ENCODE peak calls at places on chromosomes 6 and 20, in five cellular contexts. One of them, this sample, is unnamed.
A peak's percentile ranks its signal among the peaks of the same experiment; 100 is the strongest.

GRCh38 chr6:3061501-3061941 is 6.8 kb upstream of the RIPK1 start:
- DNase-seq in vagina: no peak
- DNase-seq in tibial artery: no peak
- DNase-seq in heart right ventricle: no peak
- DNase-seq in GM06990: no peak
- DNase-seq in this sample: no peak

GRCh38 chr6:137417411-137417810 is 76.8 kb downstream of the OLIG3 start:
- DNase-seq in tibial artery: no peak
- DNase-seq in GM06990: no peak
- DNase-seq in heart right ventricle: no peak
- DNase-seq in vagina: no peak
- DNase-seq in this sample: no peak

GRCh38 chr20:13220194-13220856 is 749 bp upstream of the ISM1 start:
- DNase-seq in tibial artery: peak; percentile 82
- DNase-seq in vagina: no peak
- DNase-seq in GM06990: peak; percentile 14
- DNase-seq in heart right ventricle: peak; percentile 53
- DNase-seq in this sample: peak; percentile 48

GRCh38 chr6:81073323-81073722 is 679.2 kb downstream of the TENT5A start:
- DNase-seq in heart right ventricle: no peak
- DNase-seq in tibial artery: no peak
- DNase-seq in vagina: no peak
- DNase-seq in GM06990: no peak
- DNase-seq in this sample: no peak

GRCh38 chr6:111958534-111958933 is 85.3 kb upstream of the FYN start:
- DNase-seq in vagina: no peak
- DNase-seq in heart right ventricle: no peak
- DNase-seq in GM06990: no peak
- DNase-seq in tibial artery: no peak
- DNase-seq in this sample: no peak

GRCh38 chr20:44010162-44010704 is 95.6 kb downstream of the TOX2 start:
- DNase-seq in vagina: no peak
- DNase-seq in GM06990: no peak
- DNase-seq in heart right ventricle: no peak
- DNase-seq in tibial artery: no peak
- DNase-seq in this sample: no peak

GRCh38 chr6:97240222-97240621 is 42.8 kb downstream of the MMS22L start:
- DNase-seq in heart right ventricle: no peak
- DNase-seq in tibial artery: no peak
- DNase-seq in vagina: no peak
- DNase-seq in GM06990: no peak
- DNase-seq in this sample: no peak

GRCh38 chr6:5950448-5950847 is 56.3 kb downstream of the NRN1 start:
- DNase-seq in tibial artery: no peak
- DNase-seq in vagina: no peak
- DNase-seq in GM06990: peak; percentile 5
- DNase-seq in heart right ventricle: peak; percentile 19
- DNase-seq in this sample: no peak

GRCh38 chr6:32796848-32797776 is 19.7 kb downstream of the HLA-DOB start:
- DNase-seq in vagina: no peak
- DNase-seq in heart right ventricle: peak; percentile 73
- DNase-seq in GM06990: peak; percentile 62
- DNase-seq in tibial artery: peak; percentile 78
- DNase-seq in this sample: peak; percentile 55

GRCh38 chr20:24633026-24633425 is 163.6 kb downstream of the SYNDIG1 start:
- DNase-seq in vagina: no peak
- DNase-seq in GM06990: no peak
- DNase-seq in tibial artery: no peak
- DNase-seq in heart right ventricle: no peak
- DNase-seq in this sample: no peak

GRCh38 chr6:67680297-67680932 is 954.7 kb upstream of the ADGRB3 start:
- DNase-seq in GM06990: no peak
- DNase-seq in vagina: no peak
- DNase-seq in tibial artery: no peak
- DNase-seq in heart right ventricle: no peak
- DNase-seq in this sample: no peak

GRCh38 chr6:106084973-106085686 is 1.0 kb upstream of the PRDM1 start:
- DNase-seq in vagina: no peak
- DNase-seq in tibial artery: no peak
- DNase-seq in heart right ventricle: no peak
- DNase-seq in GM06990: no peak
- DNase-seq in this sample: no peak

GRCh38 chr6:53492860-53493634 is 51.9 kb downstream of the GCLC start:
- DNase-seq in tibial artery: no peak
- DNase-seq in vagina: no peak
- DNase-seq in GM06990: no peak
- DNase-seq in heart right ventricle: no peak
- DNase-seq in this sample: no peak

GRCh38 chr20:18007534-18008292 is 38.9 kb downstream of the MGME1 start:
- DNase-seq in vagina: no peak
- DNase-seq in GM06990: no peak
- DNase-seq in heart right ventricle: peak; percentile 23
- DNase-seq in tibial artery: no peak
- DNase-seq in this sample: no peak

GRCh38 chr20:48350291-48350988 is 477.4 kb downstream of the PREX1 start:
- DNase-seq in tibial artery: no peak
- DNase-seq in vagina: no peak
- DNase-seq in GM06990: peak; percentile 37
- DNase-seq in heart right ventricle: no peak
- DNase-seq in this sample: no peak

GRCh38 chr20:60007452-60007851 is 49.2 kb downstream of the CDH26 start:
- DNase-seq in heart right ventricle: peak; percentile 25
- DNase-seq in GM06990: no peak
- DNase-seq in tibial artery: no peak
- DNase-seq in vagina: no peak
- DNase-seq in this sample: no peak

GRCh38 chr20:24388828-24389325 is 80.6 kb upstream of the SYNDIG1 start:
- DNase-seq in heart right ventricle: no peak
- DNase-seq in tibial artery: no peak
- DNase-seq in vagina: no peak
- DNase-seq in GM06990: no peak
- DNase-seq in this sample: no peak

GRCh38 chr6:19864285-19864684 is 27.1 kb downstream of the ID4 start:
- DNase-seq in tibial artery: no peak
- DNase-seq in heart right ventricle: no peak
- DNase-seq in vagina: no peak
- DNase-seq in GM06990: no peak
- DNase-seq in this sample: no peak

GRCh38 chr6:26474439-26474881 is 16.7 kb downstream of the BTN2A1 start:
- DNase-seq in heart right ventricle: no peak
- DNase-seq in vagina: no peak
- DNase-seq in tibial artery: no peak
- DNase-seq in GM06990: no peak
- DNase-seq in this sample: no peak
- H3K4me3 ChIP-seq in heart right ventricle: peak overlapping the region; percentile 55
- H3K4me3 ChIP-seq in vagina: peak overlapping the region; percentile 39
- H3K4me3 ChIP-seq in tibial artery: peak overlapping the region; percentile 51
- H3K4me3 ChIP-seq in GM06990: peak overlapping the region; percentile 71
- H3K4me3 ChIP-seq in this sample: peak overlapping the region; percentile 64

DNA sequence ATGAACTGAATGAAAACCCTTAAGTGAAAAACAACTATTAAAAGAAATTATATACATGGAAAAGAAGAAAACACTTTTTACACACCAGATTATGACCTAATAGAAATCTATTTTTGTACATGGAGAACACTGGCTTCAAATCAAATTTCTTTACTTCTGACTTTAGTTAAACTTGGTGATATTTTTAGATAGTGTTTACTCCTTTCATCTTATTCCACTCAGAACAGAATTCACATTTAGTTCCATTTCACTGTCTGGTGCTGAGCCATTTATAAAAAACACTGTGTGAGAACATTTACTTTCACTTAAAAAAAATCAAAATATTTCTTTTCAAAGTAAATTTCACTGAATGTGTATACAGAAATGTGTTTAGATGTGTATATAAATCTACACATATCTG is 136.8 kb downstream of the DST start:
- DNase-seq in GM06990: no peak
- DNase-seq in vagina: no peak
- DNase-seq in tibial artery: no peak
- DNase-seq in heart right ventricle: no peak
- DNase-seq in this sample: no peak
- H3K4me3 ChIP-seq in GM06990: no peak overlapping the region
- H3K4me3 ChIP-seq in vagina: no peak overlapping the region
- H3K4me3 ChIP-seq in tibial artery: no peak overlapping the region
- H3K4me3 ChIP-seq in heart right ventricle: no peak overlapping the region
- H3K4me3 ChIP-seq in this sample: no peak overlapping the region

GRCh38 chr6:27812805-27813626 is 99.2 kb downstream of the OR2B2 start:
- DNase-seq in GM06990: no peak
- DNase-seq in heart right ventricle: no peak
- DNase-seq in tibial artery: no peak
- DNase-seq in vagina: no peak
- DNase-seq in this sample: no peak

GRCh38 chr6:27811383-27811782 is 100.8 kb downstream of the OR2B2 start:
- DNase-seq in vagina: no peak
- DNase-seq in GM06990: no peak
- DNase-seq in heart right ventricle: no peak
- DNase-seq in tibial artery: no peak
- DNase-seq in this sample: no peak

GRCh38 chr6:27810768-27811298 is 101.4 kb downstream of the OR2B2 start:
- DNase-seq in GM06990: no peak
- DNase-seq in vagina: no peak
- DNase-seq in heart right ventricle: no peak
- DNase-seq in tibial artery: no peak
- DNase-seq in this sample: no peak

GRCh38 chr6:27809939-27810767 is 102.0 kb downstream of the OR2B2 start:
- DNase-seq in vagina: peak; percentile 93
- DNase-seq in GM06990: peak; percentile 97
- DNase-seq in heart right ventricle: peak; percentile 78
- DNase-seq in tibial artery: peak; percentile 64
- DNase-seq in this sample: peak; percentile 33

GRCh38 chr6:27812078-27812804 is 100.0 kb downstream of the OR2B2 start:
- DNase-seq in heart right ventricle: no peak
- DNase-seq in GM06990: no peak
- DNase-seq in vagina: no peak
- DNase-seq in tibial artery: no peak
- DNase-seq in this sample: no peak
- H3K4me3 ChIP-seq in heart right ventricle: no peak overlapping the region
- H3K4me3 ChIP-seq in GM06990: peak overlapping the region; percentile 83
- H3K4me3 ChIP-seq in vagina: no peak overlapping the region
- H3K4me3 ChIP-seq in tibial artery: no peak overlapping the region
- H3K4me3 ChIP-seq in this sample: no peak overlapping the region

GRCh38 chr6:127484207-127484858 is 25.1 kb upstream of the KIAA0408 start:
- DNase-seq in tibial artery: no peak
- DNase-seq in GM06990: peak; percentile 33
- DNase-seq in heart right ventricle: no peak
- DNase-seq in vagina: no peak
- DNase-seq in this sample: no peak

GRCh38 chr6:127481081-127481480 is 21.9 kb upstream of the KIAA0408 start:
- DNase-seq in tibial artery: no peak
- DNase-seq in GM06990: no peak
- DNase-seq in heart right ventricle: no peak
- DNase-seq in vagina: no peak
- DNase-seq in this sample: no peak

GRCh38 chr6:127481628-127482027 is 22.4 kb upstream of the KIAA0408 start:
- DNase-seq in heart right ventricle: no peak
- DNase-seq in vagina: no peak
- DNase-seq in tibial artery: no peak
- DNase-seq in GM06990: no peak
- DNase-seq in this sample: no peak

GRCh38 chr6:127483399-127484055 is 24.3 kb upstream of the KIAA0408 start:
- DNase-seq in vagina: no peak
- DNase-seq in GM06990: no peak
- DNase-seq in tibial artery: no peak
- DNase-seq in heart right ventricle: no peak
- DNase-seq in this sample: no peak

DNA sequence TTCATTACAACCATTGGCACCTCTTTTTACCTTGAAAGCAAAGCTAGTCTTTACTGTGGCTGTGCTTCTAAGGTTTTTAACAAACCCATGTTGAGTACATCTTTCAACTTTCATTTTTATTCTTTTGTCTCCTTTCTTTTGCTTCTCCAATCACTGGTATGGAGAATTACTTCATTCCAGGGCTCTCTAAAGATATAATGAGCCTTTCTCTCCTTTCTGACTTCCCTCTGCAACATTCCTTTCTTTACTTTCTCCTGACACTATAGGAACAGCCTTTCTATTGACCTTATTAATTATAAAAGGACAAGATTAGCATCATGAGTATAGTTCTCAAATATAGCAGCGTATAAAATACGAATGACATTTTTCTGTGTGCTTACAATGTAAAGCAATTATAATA is 23.1 kb upstream of the KIAA0408 start:
- DNase-seq in tibial artery: no peak
- DNase-seq in GM06990: no peak
- DNase-seq in vagina: no peak
- DNase-seq in heart right ventricle: no peak
- DNase-seq in this sample: no peak
- H3K4me3 ChIP-seq in tibial artery: no peak overlapping the region
- H3K4me3 ChIP-seq in GM06990: no peak overlapping the region
- H3K4me3 ChIP-seq in vagina: no peak overlapping the region
- H3K4me3 ChIP-seq in heart right ventricle: no peak overlapping the region
- H3K4me3 ChIP-seq in this sample: no peak overlapping the region

GRCh38 chr6:43522547-43523263 is 5.8 kb downstream of the POLR1C start:
- DNase-seq in vagina: no peak
- DNase-seq in heart right ventricle: no peak
- DNase-seq in tibial artery: no peak
- DNase-seq in GM06990: no peak
- DNase-seq in this sample: no peak

GRCh38 chr6:43523282-43523681 is 6.4 kb downstream of the POLR1C start:
- DNase-seq in vagina: no peak
- DNase-seq in tibial artery: no peak
- DNase-seq in heart right ventricle: no peak
- DNase-seq in GM06990: no peak
- DNase-seq in this sample: no peak

GRCh38 chr6:43520097-43520496 is 3.2 kb downstream of the POLR1C start:
- DNase-seq in heart right ventricle: no peak
- DNase-seq in GM06990: no peak
- DNase-seq in tibial artery: no peak
- DNase-seq in vagina: no peak
- DNase-seq in this sample: no peak

GRCh38 chr6:43524483-43524961 is 7.6 kb downstream of the POLR1C start:
- DNase-seq in vagina: no peak
- DNase-seq in heart right ventricle: no peak
- DNase-seq in tibial artery: no peak
- DNase-seq in GM06990: no peak
- DNase-seq in this sample: no peak

DNA sequence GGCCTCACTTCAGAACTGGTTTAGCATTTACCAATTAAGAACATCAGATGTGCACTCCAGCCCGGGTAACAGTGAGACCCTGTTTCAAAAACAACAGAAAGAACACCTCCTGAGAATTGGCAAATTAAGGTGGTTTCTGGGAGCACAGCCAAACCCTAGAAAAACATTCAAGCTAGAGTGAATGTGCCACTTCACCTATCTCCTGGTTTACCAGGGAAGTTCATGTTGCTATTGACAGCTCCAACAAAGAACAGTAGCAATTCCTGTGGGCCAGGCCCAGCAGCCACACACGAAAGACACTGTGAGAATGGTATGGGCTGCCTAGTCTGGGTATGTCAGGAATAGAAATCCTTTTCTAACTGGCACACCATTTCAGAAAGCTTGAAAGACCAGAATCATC is 4.9 kb downstream of the POLR1C start:
- DNase-seq in heart right ventricle: no peak
- DNase-seq in vagina: no peak
- DNase-seq in tibial artery: no peak
- DNase-seq in GM06990: no peak
- DNase-seq in this sample: no peak
- H3K4me3 ChIP-seq in heart right ventricle: no peak overlapping the region
- H3K4me3 ChIP-seq in vagina: no peak overlapping the region
- H3K4me3 ChIP-seq in tibial artery: no peak overlapping the region
- H3K4me3 ChIP-seq in GM06990: no peak overlapping the region
- H3K4me3 ChIP-seq in this sample: no peak overlapping the region

GRCh38 chr6:22062807-22063408 is 233.9 kb downstream of the PRL start:
- DNase-seq in GM06990: peak; percentile 85
- DNase-seq in heart right ventricle: no peak
- DNase-seq in vagina: no peak
- DNase-seq in tibial artery: no peak
- DNase-seq in this sample: no peak
- H3K4me3 ChIP-seq in GM06990: no peak overlapping the region
- H3K4me3 ChIP-seq in heart right ventricle: no peak overlapping the region
- H3K4me3 ChIP-seq in vagina: no peak overlapping the region
- H3K4me3 ChIP-seq in tibial artery: no peak overlapping the region
- H3K4me3 ChIP-seq in this sample: no peak overlapping the region

This sample was measured in gastrocnemius medialis.